ENCODE peak calls at places on chromosomes 16 and 17, in nine cellular contexts. One of them, this sample, is unnamed. For H3K27me3 and H3K4me1, the result is how much of the 10 kb centered on the place peaks cover.

GRCh38 chr16:83574388-83574787 is 233.4 kb upstream of the HSBP1 start:
- DNase-seq in H1: peak
- DNase-seq in aorta: no peak
- DNase-seq in CD8-positive, alpha-beta T cell: no peak
- DNase-seq in left ventricle myocardium inferior: no peak
- DNase-seq in IMR-90: peak
- DNase-seq in Caco-2: peak
- DNase-seq in K562: no peak
- DNase-seq in A673: no peak
- DNase-seq in this sample: no peak

GRCh38 chr16:86087011-86087453 is 188.1 kb downstream of the IRF8 start:
- DNase-seq in Caco-2: no peak
- DNase-seq in left ventricle myocardium inferior: no peak
- DNase-seq in aorta: peak
- DNase-seq in CD8-positive, alpha-beta T cell: no peak
- DNase-seq in K562: no peak
- DNase-seq in H1: no peak
- DNase-seq in IMR-90: no peak
- DNase-seq in A673: no peak
- DNase-seq in this sample: no peak

GRCh38 chr16:61471737-61472136 is 564.5 kb downstream of the CDH8 start:
- DNase-seq in H1: no peak
- DNase-seq in A673: no peak
- DNase-seq in IMR-90: no peak
- DNase-seq in left ventricle myocardium inferior: no peak
- DNase-seq in K562: no peak
- DNase-seq in Caco-2: no peak
- DNase-seq in aorta: no peak
- DNase-seq in CD8-positive, alpha-beta T cell: no peak
- DNase-seq in this sample: no peak

GRCh38 chr17:230371-230770 is 48.9 kb upstream of the DOC2B start:
- DNase-seq in left ventricle myocardium inferior: peak
- DNase-seq in H1: no peak
- DNase-seq in aorta: peak
- DNase-seq in Caco-2: no peak
- DNase-seq in K562: no peak
- DNase-seq in IMR-90: no peak
- DNase-seq in CD8-positive, alpha-beta T cell: no peak
- DNase-seq in A673: no peak
- DNase-seq in this sample: no peak

GRCh38 chr16:27097671-27098275 is 31.0 kb downstream of the C16orf82 start:
- DNase-seq in H1: no peak
- DNase-seq in left ventricle myocardium inferior: peak
- DNase-seq in A673: peak
- DNase-seq in aorta: no peak
- DNase-seq in IMR-90: no peak
- DNase-seq in CD8-positive, alpha-beta T cell: no peak
- DNase-seq in Caco-2: no peak
- DNase-seq in K562: no peak
- DNase-seq in this sample: no peak

GRCh38 chr16:80100846-80101451 is 439.8 kb upstream of the DYNLRB2 start:
- DNase-seq in A673: no peak
- DNase-seq in K562: no peak
- DNase-seq in aorta: no peak
- DNase-seq in left ventricle myocardium inferior: no peak
- DNase-seq in H1: no peak
- DNase-seq in CD8-positive, alpha-beta T cell: no peak
- DNase-seq in Caco-2: no peak
- DNase-seq in IMR-90: no peak
- DNase-seq in this sample: no peak

GRCh38 chr16:9422769-9423513 is 331.5 kb downstream of the HAPSTR1 start:
- DNase-seq in aorta: no peak
- DNase-seq in left ventricle myocardium inferior: no peak
- DNase-seq in CD8-positive, alpha-beta T cell: no peak
- DNase-seq in Caco-2: no peak
- DNase-seq in H1: no peak
- DNase-seq in K562: no peak
- DNase-seq in IMR-90: no peak
- DNase-seq in A673: no peak
- DNase-seq in this sample: no peak

GRCh38 chr17:7803981-7804380 is 30.0 kb upstream of the KDM6B start:
- DNase-seq in H1: no peak
- DNase-seq in A673: no peak
- DNase-seq in K562: no peak
- DNase-seq in left ventricle myocardium inferior: no peak
- DNase-seq in IMR-90: no peak
- DNase-seq in CD8-positive, alpha-beta T cell: no peak
- DNase-seq in aorta: no peak
- DNase-seq in Caco-2: no peak
- DNase-seq in this sample: no peak

GRCh38 chr16:23141500-23141899 is 7.8 kb downstream of the USP31 start:
- DNase-seq in CD8-positive, alpha-beta T cell: no peak
- DNase-seq in left ventricle myocardium inferior: no peak
- DNase-seq in H1: no peak
- DNase-seq in Caco-2: no peak
- DNase-seq in K562: no peak
- DNase-seq in aorta: no peak
- DNase-seq in A673: no peak
- DNase-seq in IMR-90: no peak
- DNase-seq in this sample: no peak

GRCh38 chr16:10988164-10988803 is 43.9 kb downstream of the CLEC16A start:
- DNase-seq in A673: no peak
- DNase-seq in H1: no peak
- DNase-seq in K562: peak
- DNase-seq in CD8-positive, alpha-beta T cell: no peak
- DNase-seq in aorta: no peak
- DNase-seq in IMR-90: no peak
- DNase-seq in left ventricle myocardium inferior: no peak
- DNase-seq in Caco-2: no peak
- DNase-seq in this sample: no peak

GRCh38 chr17:61325382-61326073 is 74.1 kb upstream of the TBX2 start:
- DNase-seq in left ventricle myocardium inferior: no peak
- DNase-seq in A673: peak
- DNase-seq in H1: no peak
- DNase-seq in Caco-2: no peak
- DNase-seq in IMR-90: peak
- DNase-seq in CD8-positive, alpha-beta T cell: no peak
- DNase-seq in K562: no peak
- DNase-seq in aorta: no peak
- DNase-seq in this sample: no peak

GRCh38 chr17:65349916-65350315 is 211.5 kb downstream of the AXIN2 start:
- DNase-seq in CD8-positive, alpha-beta T cell: no peak
- DNase-seq in left ventricle myocardium inferior: no peak
- DNase-seq in aorta: no peak
- DNase-seq in K562: no peak
- DNase-seq in H1: no peak
- DNase-seq in A673: no peak
- DNase-seq in IMR-90: no peak
- DNase-seq in Caco-2: no peak
- DNase-seq in this sample: no peak

GRCh38 chr17:64658931-64659330 is 3.2 kb downstream of the SMURF2 start:
- DNase-seq in CD8-positive, alpha-beta T cell: no peak
- DNase-seq in H1: no peak
- DNase-seq in A673: no peak
- DNase-seq in aorta: no peak
- DNase-seq in Caco-2: no peak
- DNase-seq in K562: no peak
- DNase-seq in left ventricle myocardium inferior: no peak
- DNase-seq in IMR-90: peak
- DNase-seq in this sample: no peak

GRCh38 chr17:2398655-2399571 is 1.9 kb downstream of the MNT start:
- DNase-seq in aorta: peak
- DNase-seq in left ventricle myocardium inferior: peak
- DNase-seq in A673: peak
- DNase-seq in K562: peak
- DNase-seq in Caco-2: peak
- DNase-seq in IMR-90: peak
- DNase-seq in CD8-positive, alpha-beta T cell: peak
- DNase-seq in H1: no peak
- DNase-seq in this sample: no peak

GRCh38 chr17:10161392-10161791 is 37.0 kb downstream of the GAS7 start:
- DNase-seq in K562: no peak
- DNase-seq in left ventricle myocardium inferior: no peak
- DNase-seq in CD8-positive, alpha-beta T cell: no peak
- DNase-seq in aorta: no peak
- DNase-seq in H1: no peak
- DNase-seq in Caco-2: no peak
- DNase-seq in A673: no peak
- DNase-seq in IMR-90: no peak
- DNase-seq in this sample: no peak

GRCh38 chr16:89052824-89053724 is 40.6 kb upstream of the ACSF3 start:
- DNase-seq in H1: no peak
- DNase-seq in A673: peak
- DNase-seq in K562: peak
- DNase-seq in aorta: no peak
- DNase-seq in CD8-positive, alpha-beta T cell: no peak
- DNase-seq in Caco-2: peak
- DNase-seq in left ventricle myocardium inferior: no peak
- DNase-seq in IMR-90: peak
- DNase-seq in this sample: no peak

GRCh38 chr17:9931144-9931543 is 26.1 kb upstream of the RCVRN start:
- DNase-seq in A673: no peak
- DNase-seq in Caco-2: no peak
- DNase-seq in aorta: no peak
- DNase-seq in H1: no peak
- DNase-seq in left ventricle myocardium inferior: peak
- DNase-seq in CD8-positive, alpha-beta T cell: no peak
- DNase-seq in IMR-90: no peak
- DNase-seq in K562: no peak
- DNase-seq in this sample: no peak

GRCh38 chr16:84518804-84519341 is 14.4 kb upstream of the MEAK7 start:
- DNase-seq in CD8-positive, alpha-beta T cell: peak
- DNase-seq in H1: no peak
- DNase-seq in aorta: peak
- DNase-seq in Caco-2: no peak
- DNase-seq in left ventricle myocardium inferior: no peak
- DNase-seq in IMR-90: no peak
- DNase-seq in A673: no peak
- DNase-seq in K562: no peak
- DNase-seq in this sample: no peak

GRCh38 chr17:57433396-57433944 is 177.1 kb downstream of the MSI2 start:
- DNase-seq in aorta: no peak
- DNase-seq in Caco-2: no peak
- DNase-seq in CD8-positive, alpha-beta T cell: no peak
- DNase-seq in K562: no peak
- DNase-seq in left ventricle myocardium inferior: no peak
- DNase-seq in H1: no peak
- DNase-seq in IMR-90: no peak
- DNase-seq in A673: no peak
- DNase-seq in this sample: no peak
- H3K27me3 ChIP-seq in aorta: under half
- H3K27me3 ChIP-seq in Caco-2: under half
- H3K27me3 ChIP-seq in CD8-positive, alpha-beta T cell: under half
- H3K27me3 ChIP-seq in K562: under half
- H3K27me3 ChIP-seq in left ventricle myocardium inferior: under half
- H3K27me3 ChIP-seq in H1: under half
- H3K27me3 ChIP-seq in IMR-90: under half
- H3K27me3 ChIP-seq in A673: under half
- H3K27me3 ChIP-seq in this sample: under half

GRCh38 chr17:66831383-66832220 is 3.3 kb upstream of the CACNG5 start:
- DNase-seq in Caco-2: no peak
- DNase-seq in aorta: no peak
- DNase-seq in left ventricle myocardium inferior: no peak
- DNase-seq in A673: peak
- DNase-seq in IMR-90: no peak
- DNase-seq in K562: no peak
- DNase-seq in H1: no peak
- DNase-seq in CD8-positive, alpha-beta T cell: no peak
- DNase-seq in this sample: no peak
- H3K4me1 ChIP-seq in Caco-2: under half
- H3K4me1 ChIP-seq in aorta: under half
- H3K4me1 ChIP-seq in left ventricle myocardium inferior: under half
- H3K4me1 ChIP-seq in A673: half or more
- H3K4me1 ChIP-seq in IMR-90: under half
- H3K4me1 ChIP-seq in K562: under half
- H3K4me1 ChIP-seq in H1: under half
- H3K4me1 ChIP-seq in CD8-positive, alpha-beta T cell: under half
- H3K4me1 ChIP-seq in this sample: under half

GRCh38 chr16:75062135-75062943 is 54.2 kb downstream of the LDHD start:
- DNase-seq in left ventricle myocardium inferior: peak
- DNase-seq in Caco-2: no peak
- DNase-seq in CD8-positive, alpha-beta T cell: no peak
- DNase-seq in H1: no peak
- DNase-seq in K562: peak
- DNase-seq in A673: no peak
- DNase-seq in IMR-90: peak
- DNase-seq in aorta: peak
- DNase-seq in this sample: no peak

GRCh38 chr16:75060708-75061107 is 55.9 kb downstream of the LDHD start:
- DNase-seq in Caco-2: no peak
- DNase-seq in IMR-90: no peak
- DNase-seq in aorta: no peak
- DNase-seq in left ventricle myocardium inferior: no peak
- DNase-seq in K562: no peak
- DNase-seq in CD8-positive, alpha-beta T cell: no peak
- DNase-seq in A673: no peak
- DNase-seq in H1: no peak
- DNase-seq in this sample: no peak

GRCh38 chr16:75063549-75064082 is 53.0 kb downstream of the LDHD start:
- DNase-seq in left ventricle myocardium inferior: no peak
- DNase-seq in H1: no peak
- DNase-seq in IMR-90: no peak
- DNase-seq in CD8-positive, alpha-beta T cell: no peak
- DNase-seq in A673: no peak
- DNase-seq in Caco-2: no peak
- DNase-seq in K562: no peak
- DNase-seq in aorta: no peak
- DNase-seq in this sample: no peak

GRCh38 chr16:75062944-75063444 is 53.6 kb downstream of the LDHD start:
- DNase-seq in Caco-2: no peak
- DNase-seq in CD8-positive, alpha-beta T cell: no peak
- DNase-seq in left ventricle myocardium inferior: no peak
- DNase-seq in K562: peak
- DNase-seq in H1: no peak
- DNase-seq in aorta: no peak
- DNase-seq in IMR-90: no peak
- DNase-seq in A673: no peak
- DNase-seq in this sample: no peak

DNA sequence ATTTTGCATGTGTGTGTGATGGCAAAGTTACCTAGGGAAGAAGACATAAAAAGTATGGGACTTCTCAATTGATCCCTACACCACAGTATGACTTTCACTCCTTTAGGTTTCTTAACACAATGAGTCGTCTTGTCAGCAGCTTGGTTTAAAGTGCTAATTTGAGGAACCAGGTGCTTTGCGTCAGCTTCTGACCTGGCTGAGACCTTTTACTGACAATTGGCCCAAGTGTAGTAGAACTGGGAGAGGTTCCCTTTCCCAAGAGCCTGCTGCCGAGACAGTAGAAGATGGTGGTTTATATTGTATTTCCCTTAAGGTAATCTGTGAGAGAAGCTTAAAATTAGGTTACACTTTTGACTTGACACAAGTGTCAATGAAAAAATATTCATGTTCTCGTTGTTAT is 54.9 kb downstream of the LDHD start:
- DNase-seq in Caco-2: no peak
- DNase-seq in IMR-90: no peak
- DNase-seq in aorta: no peak
- DNase-seq in K562: no peak
- DNase-seq in A673: no peak
- DNase-seq in H1: no peak
- DNase-seq in left ventricle myocardium inferior: no peak
- DNase-seq in CD8-positive, alpha-beta T cell: no peak
- DNase-seq in this sample: no peak
- H3K27me3 ChIP-seq in Caco-2: under half
- H3K27me3 ChIP-seq in IMR-90: under half
- H3K27me3 ChIP-seq in aorta: under half
- H3K27me3 ChIP-seq in K562: under half
- H3K27me3 ChIP-seq in A673: under half
- H3K27me3 ChIP-seq in H1: under half
- H3K27me3 ChIP-seq in left ventricle myocardium inferior: under half
- H3K27me3 ChIP-seq in CD8-positive, alpha-beta T cell: under half
- H3K27me3 ChIP-seq in this sample: under half

GRCh38 chr16:57610611-57611010 is 17.8 kb upstream of the ADGRG1 start:
- DNase-seq in A673: no peak
- DNase-seq in H1: no peak
- DNase-seq in Caco-2: no peak
- DNase-seq in IMR-90: no peak
- DNase-seq in aorta: peak
- DNase-seq in left ventricle myocardium inferior: no peak
- DNase-seq in CD8-positive, alpha-beta T cell: no peak
- DNase-seq in K562: no peak
- DNase-seq in this sample: no peak
- H3K4me1 ChIP-seq in A673: under half
- H3K4me1 ChIP-seq in H1: under half
- H3K4me1 ChIP-seq in Caco-2: under half
- H3K4me1 ChIP-seq in IMR-90: under half
- H3K4me1 ChIP-seq in aorta: under half
- H3K4me1 ChIP-seq in left ventricle myocardium inferior: under half
- H3K4me1 ChIP-seq in CD8-positive, alpha-beta T cell: under half
- H3K4me1 ChIP-seq in K562: under half
- H3K4me1 ChIP-seq in this sample: under half

This sample was measured in esophagus squamous epithelium.